ENCODE peak calls at places on chromosome 3, in four cellular contexts. H is Peyer's patch, P is stomach, F is fibroblast of the aortic adventitia. M is an unnamed sample.

GRCh38 chr3:134922866-134923265 is 127.8 kb downstream of the EPHB1 start:
- DNase-seq in H (no peak), P (no peak), F (no peak), M (no peak)

GRCh38 chr3:170714151-170714550 is 128.3 kb upstream of the SLC7A14 start:
- DNase-seq in H (no peak), P (no peak), F (peak; percentile 77), M (no peak)

GRCh38 chr3:161694682-161695586 is 198.3 kb downstream of the OTOL1 start:
- DNase-seq in H (no peak), P (no peak), F (no peak), M (peak; percentile 5)

GRCh38 chr3:133361435-133361834 is 38.4 kb upstream of the BFSP2 start:
- DNase-seq in H (no peak), P (no peak), F (no peak), M (no peak)

GRCh38 chr3:33926998-33927605 is 128.7 kb downstream of the PDCD6IP start:
- DNase-seq in H (no peak), P (no peak), F (no peak), M (no peak)

GRCh38 chr3:45826321-45826720 is 15.6 kb downstream of the LZTFL1 start:
- DNase-seq in H (no peak), P (no peak), F (no peak), M (no peak)

GRCh38 chr3:157119369-157119951 is 40.5 kb downstream of the CCNL1 start:
- DNase-seq in H (no peak), P (no peak), F (no peak), M (no peak)

GRCh38 chr3:141737108-141737507 is 990 bp upstream of the RNF7 start:
- DNase-seq in H (no peak), P (no peak), F (no peak), M (no peak)

GRCh38 chr3:142117452-142117851 is 31.9 kb downstream of the TFDP2 start:
- DNase-seq in H (no peak), P (no peak), F (no peak), M (no peak)

GRCh38 chr3:139514741-139515140 is 24.8 kb downstream of the RBP1 start:
- DNase-seq in H (no peak), P (no peak), F (no peak), M (no peak)

GRCh38 chr3:32947466-32948238 is 3.8 kb upstream of the CCR4 start:
- DNase-seq in H (peak; percentile 96), P (peak; percentile 96), F (peak; percentile 86), M (peak; percentile 64)

GRCh38 chr3:12985148-12985547 is 88.1 kb downstream of the IQSEC1 start:
- DNase-seq in H (no peak), P (no peak), F (no peak), M (no peak)

GRCh38 chr3:128488636-128488994 is 4.4 kb downstream of the GATA2 start:
- DNase-seq in H (no peak), P (no peak), F (no peak), M (no peak)

GRCh38 chr3:60079076-60079475 is 1029.3 kb upstream of the CFAP20DC start:
- DNase-seq in H (no peak), P (no peak), F (no peak), M (peak; percentile 9)

GRCh38 chr3:45939341-45939771 is 3.9 kb upstream of the CXCR6 start:
- DNase-seq in H (no peak), P (no peak), F (peak; percentile 14), M (no peak)

GRCh38 chr3:58528629-58529028 is 8.4 kb downstream of the ACOX2 start:
- DNase-seq in H (no peak), P (peak; percentile 88), F (peak; percentile 37), M (no peak)

GRCh38 chr3:133491481-133492059 is 81.9 kb upstream of the CDV3 start:
- DNase-seq in H (no peak), P (no peak), F (no peak), M (peak; percentile 45)

GRCh38 chr3:9183811-9184463 is 65.5 kb downstream of the SRGAP3 start:
- DNase-seq in H (no peak), P (no peak), F (no peak), M (no peak)

GRCh38 chr3:143565943-143566342 is 282.3 kb downstream of the SLC9A9 start:
- DNase-seq in H (no peak), P (no peak), F (peak; percentile 68), M (no peak)

GRCh38 chr3:126433496-126434263 is 39.0 kb downstream of the CFAP100 start:
- DNase-seq in H (peak; percentile 38), P (peak; percentile 22), F (no peak), M (no peak)

GRCh38 chr3:123282461-123282860 is 80.7 kb downstream of the SEC22A start:
- DNase-seq in H (no peak), P (no peak), F (no peak), M (no peak)

GRCh38 chr3:22159004-22159695 is 408.1 kb upstream of the ZNF385D start:
- DNase-seq in H (no peak), P (no peak), F (no peak), M (no peak)

GRCh38 chr3:160691151-160691550 is 14.2 kb downstream of the ARL14 start:
- DNase-seq in H (no peak), P (no peak), F (no peak), M (no peak)

GRCh38 chr3:160686955-160687535 is 10.1 kb downstream of the ARL14 start:
- DNase-seq in H (no peak), P (no peak), F (peak; percentile 49), M (peak; percentile 36)

GRCh38 chr3:160684368-160684740 is 7.4 kb downstream of the ARL14 start:
- DNase-seq in H (no peak), P (no peak), F (no peak), M (no peak)

DNA sequence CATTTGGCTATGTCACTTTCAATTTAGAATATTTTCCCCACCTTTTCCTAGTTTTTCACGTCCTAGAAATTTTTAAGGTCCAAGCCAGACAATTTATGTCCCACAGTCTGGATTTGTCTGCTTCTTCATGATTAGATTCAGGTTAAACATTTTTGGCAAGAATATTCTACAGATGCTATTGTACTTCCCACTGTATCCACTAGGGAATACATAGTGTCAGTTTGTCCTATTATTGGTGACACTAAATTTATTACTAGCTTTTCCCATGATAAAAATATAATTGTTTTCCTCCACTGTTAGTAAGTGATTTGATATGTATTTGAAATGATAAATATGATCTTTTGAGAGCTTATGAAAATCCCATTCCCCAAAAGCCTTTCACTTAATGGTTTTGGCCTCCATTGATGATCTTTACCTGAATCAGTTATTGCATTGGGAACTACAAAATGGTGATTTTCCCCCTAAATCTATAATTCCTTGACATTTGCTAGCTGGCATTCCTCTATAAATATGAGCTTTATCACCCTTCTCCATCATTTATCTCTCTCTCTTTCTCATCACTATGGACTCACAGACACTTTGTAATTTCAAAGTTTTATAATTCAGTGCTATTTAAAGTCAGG is 8.3 kb downstream of the ARL14 start:
- DNase-seq in H (no peak), P (no peak), F (no peak), M (no peak)
- TF ChIP-seq CTCF in H (no peak), P (no peak), F (peak; percentile 46), M (no peak)

GRCh38 chr3:52372822-52373504 is 56.8 kb downstream of the DNAH1 start:
- DNase-seq in H (peak; percentile 82), P (peak; percentile 30), F (no peak), M (peak; percentile 63)
- TF ChIP-seq CTCF in H (no peak), P (no peak), F (no peak), M (peak; percentile 6)

GRCh38 chr3:49134471-49135265 is 1.8 kb upstream of the LAMB2 start:
- DNase-seq in H (no peak), P (no peak), F (no peak), M (no peak)
- TF ChIP-seq CTCF in H (no peak), P (no peak), F (no peak), M (no peak)

GRCh38 chr3:179563298-179563934 is 690 bp downstream of the ACTL6A start:
- DNase-seq in H (peak; percentile 85), P (peak; percentile 67), F (peak; percentile 66), M (peak; percentile 67)
- TF ChIP-seq CTCF in H (peak; percentile 29), P (no peak), F (peak; percentile 73), M (no peak)

GRCh38 chr3:27720029-27720518 is 2.0 kb downstream of the EOMES start:
- DNase-seq in H (no peak), P (no peak), F (no peak), M (no peak)

GRCh38 chr3:27722957-27723802 is 1.1 kb upstream of the EOMES start:
- DNase-seq in H (no peak), P (no peak), F (no peak), M (no peak)

GRCh38 chr3:27723803-27724458 is 1.8 kb upstream of the EOMES start:
- DNase-seq in H (no peak), P (no peak), F (no peak), M (no peak)

GRCh38 chr3:27720899-27721716 is 1.0 kb downstream of the EOMES start:
- DNase-seq in H (no peak), P (no peak), F (no peak), M (no peak)

DNA sequence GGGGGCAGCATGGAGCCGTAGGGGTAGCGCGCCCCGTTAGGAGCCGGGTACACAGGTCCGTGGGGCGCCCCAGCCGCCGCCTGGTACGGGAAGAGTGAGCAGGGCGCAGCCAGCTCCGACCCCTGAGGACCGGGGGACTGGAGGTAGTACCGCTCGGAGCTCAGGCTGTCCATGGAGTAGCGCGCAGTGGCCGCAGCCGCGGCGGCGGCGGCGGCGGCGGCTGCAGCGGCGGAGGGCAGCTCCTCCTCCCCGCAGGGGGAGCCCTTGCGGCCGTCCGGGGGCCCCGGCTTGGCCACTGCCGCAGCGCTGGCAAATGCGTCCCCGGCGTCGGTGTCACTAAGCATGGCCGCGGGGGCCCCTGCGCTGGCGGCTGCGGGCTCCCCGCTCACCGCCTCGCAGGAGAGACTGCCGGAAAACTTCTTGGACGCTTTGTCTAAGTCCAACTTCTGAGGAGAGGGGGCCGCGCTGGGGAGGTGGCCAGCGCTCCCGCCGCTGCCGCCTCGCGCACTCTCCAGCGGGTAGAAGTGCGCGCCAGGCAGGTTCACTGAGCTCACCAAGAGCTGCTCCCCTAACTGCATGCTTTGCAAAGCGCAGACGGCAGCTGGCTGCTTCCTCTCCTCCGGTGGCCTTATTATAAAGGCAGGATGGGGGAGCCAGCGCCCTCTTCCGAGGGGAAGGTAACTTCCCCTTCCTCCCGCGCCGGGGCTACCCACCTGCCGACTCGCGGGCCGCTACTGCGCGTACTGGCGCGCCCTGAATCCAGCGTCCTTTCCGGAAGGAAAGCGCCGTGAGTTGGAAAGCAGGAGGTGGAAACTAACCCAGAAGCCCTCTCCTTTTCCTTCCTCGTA is at the start of gene EOMES:
- DNase-seq in H (peak; percentile 81), P (peak; percentile 47), F (peak; percentile 40), M (peak; percentile 75)
- TF ChIP-seq CTCF in H (no peak), P (no peak), F (peak; percentile 3), M (peak; percentile 32)

DNA sequence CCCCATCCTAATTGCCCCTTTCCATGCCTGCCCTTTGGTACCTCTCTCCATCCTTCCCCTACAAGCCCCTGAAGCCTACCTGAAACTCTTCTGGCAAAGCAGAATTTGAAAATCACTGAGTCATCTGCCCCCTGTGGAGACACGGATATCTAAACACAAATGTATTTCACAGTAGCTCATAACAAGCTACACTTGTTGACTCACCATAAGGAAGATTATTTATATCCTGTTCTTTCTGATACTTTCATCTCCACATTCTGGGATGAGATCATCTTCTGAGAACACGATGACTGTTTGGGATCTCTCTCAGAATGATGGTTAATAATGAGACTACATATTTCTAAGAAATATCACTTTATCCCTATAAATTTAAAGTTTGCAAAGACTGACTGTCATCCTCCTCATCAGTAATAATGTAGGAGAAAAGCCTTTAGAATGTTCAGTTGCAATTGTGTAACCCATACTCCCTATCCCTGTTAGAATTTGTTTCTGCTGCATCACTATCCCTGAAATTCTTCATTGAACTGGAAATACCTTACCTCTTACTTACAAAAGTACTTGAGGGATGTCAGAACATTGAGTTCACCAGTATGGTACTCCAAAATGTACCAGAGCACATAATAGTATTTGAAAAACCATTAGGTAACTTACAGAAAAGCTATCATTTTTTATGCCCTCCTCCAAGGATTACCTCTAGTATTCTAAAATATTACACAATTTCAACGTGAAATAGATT is 116.1 kb upstream of the IL12A start:
- DNase-seq in H (no peak), P (no peak), F (peak; percentile 68), M (no peak)
- TF ChIP-seq CTCF in H (no peak), P (no peak), F (peak; percentile 40), M (no peak)